ENCODE peak calls at places on chromosome 20, in seven cellular contexts. F, Y, J, W, E, Q and H are unnamed samples.

GRCh38 chr20:50387218-50387995 is 122.8 kb upstream of the PTPN1 start:
- DNase-seq in F (no peak), Y (no peak), J (no peak), W (no peak), E (no peak), Q (no peak), H (no peak)

GRCh38 chr20:63027425-63028389 is 20.9 kb upstream of the BHLHE23 start:
- DNase-seq in F (no peak), Y (no peak), J (peak), W (no peak), E (peak), Q (no peak), H (no peak)

GRCh38 chr20:35583636-35584560 is 31.7 kb upstream of the SPAG4 start:
- DNase-seq in F (no peak), Y (no peak), J (no peak), W (no peak), E (no peak), Q (no peak), H (no peak)

GRCh38 chr20:46215913-46216707 is 92.2 kb downstream of the CDH22 start:
- DNase-seq in F (no peak), Y (peak), J (peak), W (no peak), E (no peak), Q (no peak), H (peak)

GRCh38 chr20:7936735-7937078 is 3.6 kb downstream of the HAO1 start:
- DNase-seq in F (no peak), Y (no peak), J (no peak), W (no peak), E (no peak), Q (no peak), H (no peak)

GRCh38 chr20:63693975-63694595 is 2.4 kb upstream of the TNFRSF6B start:
- DNase-seq in F (no peak), Y (no peak), J (no peak), W (no peak), E (no peak), Q (no peak), H (no peak)

GRCh38 chr20:58001381-58001780 is 227.1 kb downstream of the ANKRD60 start:
- DNase-seq in F (no peak), Y (no peak), J (peak), W (no peak), E (no peak), Q (no peak), H (no peak)

GRCh38 chr20:1272368-1273155 is 6.5 kb downstream of the SNPH start:
- DNase-seq in F (no peak), Y (no peak), J (no peak), W (no peak), E (peak), Q (no peak), H (no peak)

GRCh38 chr20:10558635-10559187 is 115.1 kb downstream of the JAG1 start:
- DNase-seq in F (peak), Y (no peak), J (no peak), W (no peak), E (no peak), Q (no peak), H (peak)

GRCh38 chr20:51388227-51388626 is 154.3 kb downstream of the NFATC2 start:
- DNase-seq in F (peak), Y (no peak), J (no peak), W (no peak), E (no peak), Q (no peak), H (no peak)

GRCh38 chr20:2617099-2617714 is 35.2 kb upstream of the NOP56 start:
- DNase-seq in F (no peak), Y (no peak), J (no peak), W (no peak), E (no peak), Q (no peak), H (no peak)

GRCh38 chr20:49612127-49612738 is 44.3 kb upstream of the PTGIS start:
- DNase-seq in F (no peak), Y (no peak), J (no peak), W (no peak), E (no peak), Q (no peak), H (no peak)

GRCh38 chr20:56760610-56761009 is 131.5 kb downstream of the TFAP2C start:
- DNase-seq in F (no peak), Y (no peak), J (no peak), W (no peak), E (no peak), Q (no peak), H (peak)

GRCh38 chr20:50343490-50344179 is 153.0 kb downstream of the CEBPB start:
- DNase-seq in F (no peak), Y (no peak), J (no peak), W (no peak), E (no peak), Q (no peak), H (no peak)

GRCh38 chr20:17617212-17617867 is 47.5 kb downstream of the DSTN start:
- DNase-seq in F (peak), Y (peak), J (peak), W (peak), E (peak), Q (no peak), H (peak)

GRCh38 chr20:62426678-62427077 is 661 bp downstream of the RBBP8NL start:
- DNase-seq in F (no peak), Y (no peak), J (peak), W (no peak), E (no peak), Q (no peak), H (peak)

GRCh38 chr20:3595541-3595940 is 67.7 kb downstream of the GFRA4 start:
- DNase-seq in F (no peak), Y (no peak), J (peak), W (no peak), E (no peak), Q (no peak), H (no peak)

GRCh38 chr20:24910461-24910860 is 38.6 kb upstream of the CST7 start:
- DNase-seq in F (no peak), Y (no peak), J (no peak), W (no peak), E (no peak), Q (no peak), H (peak)

GRCh38 chr20:4150095-4150492 is 134.7 kb upstream of the RNF24 start:
- DNase-seq in F (peak), Y (peak), J (peak), W (no peak), E (no peak), Q (no peak), H (peak)

GRCh38 chr20:31523361-31524283 is 9.4 kb downstream of the HM13 start:
- DNase-seq in F (peak), Y (no peak), J (no peak), W (no peak), E (peak), Q (no peak), H (peak)